ENCODE peak calls at places on chromosome 18, in five cellular contexts. N is upper lobe of left lung, H is K562, C is GM12878, W is HepG2. S is an unnamed sample.
A peak's percentile ranks its signal among the peaks of the same experiment; 100 is the strongest.

GRCh38 chr18:10455726-10456453 is 1.5 kb downstream of the APCDD1 start:
- ATAC-seq in N (no peak), H (no peak), C (no peak), W (no peak), S (no peak)

GRCh38 chr18:75269140-75269676 is 58.6 kb downstream of the TSHZ1 start:
- ATAC-seq in N (no peak), H (no peak), C (no peak), W (no peak), S (no peak)

GRCh38 chr18:7559709-7560319 is 7.3 kb upstream of the PTPRM start:
- ATAC-seq in N (peak; percentile 9), H (no peak), C (no peak), W (peak; percentile 92), S (no peak)

GRCh38 chr18:5058768-5059539 is 138.1 kb downstream of the AKAIN1 start:
- ATAC-seq in N (no peak), H (no peak), C (peak; percentile 89), W (no peak), S (peak; percentile 5)

GRCh38 chr18:78410094-78410786 is 569.4 kb upstream of the SALL3 start:
- ATAC-seq in N (peak; percentile 50), H (no peak), C (no peak), W (peak; percentile 46), S (no peak)

GRCh38 chr18:13261658-13262357 is 43.2 kb downstream of the LDLRAD4 start:
- ATAC-seq in N (no peak), H (peak; percentile 19), C (no peak), W (no peak), S (no peak)

GRCh38 chr18:49959176-49959575 is 145.8 kb upstream of the ACAA2 start:
- ATAC-seq in N (no peak), H (no peak), C (peak; percentile 92), W (no peak), S (no peak)

GRCh38 chr18:49753643-49754042 is 59.7 kb downstream of the ACAA2 start:
- ATAC-seq in N (no peak), H (no peak), C (no peak), W (no peak), S (no peak)

GRCh38 chr18:28831476-28831875 is 654.5 kb upstream of the CDH2 start:
- ATAC-seq in N (no peak), H (no peak), C (no peak), W (no peak), S (no peak)

GRCh38 chr18:58947136-58947732 is 82.6 kb downstream of the ZNF532 start:
- ATAC-seq in N (no peak), H (no peak), C (peak; percentile 52), W (no peak), S (no peak)

GRCh38 chr18:3605562-3606443 is 155.8 kb downstream of the TGIF1 start:
- ATAC-seq in N (no peak), H (peak; percentile 25), C (peak; percentile 23), W (no peak), S (no peak)

GRCh38 chr18:13725566-13726227 is 661 bp downstream of the FAM210A start:
- ATAC-seq in N (no peak), H (no peak), C (no peak), W (peak; percentile 10), S (no peak)

GRCh38 chr18:10269226-10269625 is 185.2 kb upstream of the APCDD1 start:
- ATAC-seq in N (no peak), H (no peak), C (no peak), W (no peak), S (no peak)

GRCh38 chr18:48887905-48888531 is 62.7 kb downstream of the SMAD7 start:
- ATAC-seq in N (no peak), H (no peak), C (no peak), W (no peak), S (no peak)

GRCh38 chr18:22914633-22915032 is 18.5 kb upstream of the RBBP8 start:
- ATAC-seq in N (no peak), H (no peak), C (no peak), W (peak; percentile 67), S (no peak)

GRCh38 chr18:75221902-75222301 is 11.3 kb downstream of the TSHZ1 start:
- ATAC-seq in N (no peak), H (no peak), C (no peak), W (no peak), S (no peak)

GRCh38 chr18:49137585-49137984 is 186.8 kb upstream of the SMAD7 start:
- ATAC-seq in N (no peak), H (no peak), C (no peak), W (no peak), S (no peak)

GRCh38 chr18:57797209-57797651 is 5.9 kb downstream of the ATP8B1 start:
- ATAC-seq in N (peak; percentile 43), H (no peak), C (no peak), W (peak; percentile 92), S (no peak)

GRCh38 chr18:79195716-79196683 is 126.8 kb downstream of the ATP9B start:
- ATAC-seq in N (peak; percentile 61), H (no peak), C (no peak), W (no peak), S (no peak)

GRCh38 chr18:3466872-3467271 is 16.9 kb downstream of the TGIF1 start:
- ATAC-seq in N (no peak), H (no peak), C (no peak), W (peak; percentile 51), S (no peak)

GRCh38 chr18:64055019-64055418 is 85.1 kb downstream of the SERPINB8 start:
- ATAC-seq in N (no peak), H (no peak), C (no peak), W (no peak), S (no peak)

GRCh38 chr18:13291299-13291698 is 72.7 kb downstream of the LDLRAD4 start:
- ATAC-seq in N (no peak), H (no peak), C (no peak), W (no peak), S (no peak)

GRCh38 chr18:4142876-4143275 is 312.2 kb downstream of the DLGAP1 start:
- ATAC-seq in N (no peak), H (no peak), C (no peak), W (no peak), S (no peak)

DNA sequence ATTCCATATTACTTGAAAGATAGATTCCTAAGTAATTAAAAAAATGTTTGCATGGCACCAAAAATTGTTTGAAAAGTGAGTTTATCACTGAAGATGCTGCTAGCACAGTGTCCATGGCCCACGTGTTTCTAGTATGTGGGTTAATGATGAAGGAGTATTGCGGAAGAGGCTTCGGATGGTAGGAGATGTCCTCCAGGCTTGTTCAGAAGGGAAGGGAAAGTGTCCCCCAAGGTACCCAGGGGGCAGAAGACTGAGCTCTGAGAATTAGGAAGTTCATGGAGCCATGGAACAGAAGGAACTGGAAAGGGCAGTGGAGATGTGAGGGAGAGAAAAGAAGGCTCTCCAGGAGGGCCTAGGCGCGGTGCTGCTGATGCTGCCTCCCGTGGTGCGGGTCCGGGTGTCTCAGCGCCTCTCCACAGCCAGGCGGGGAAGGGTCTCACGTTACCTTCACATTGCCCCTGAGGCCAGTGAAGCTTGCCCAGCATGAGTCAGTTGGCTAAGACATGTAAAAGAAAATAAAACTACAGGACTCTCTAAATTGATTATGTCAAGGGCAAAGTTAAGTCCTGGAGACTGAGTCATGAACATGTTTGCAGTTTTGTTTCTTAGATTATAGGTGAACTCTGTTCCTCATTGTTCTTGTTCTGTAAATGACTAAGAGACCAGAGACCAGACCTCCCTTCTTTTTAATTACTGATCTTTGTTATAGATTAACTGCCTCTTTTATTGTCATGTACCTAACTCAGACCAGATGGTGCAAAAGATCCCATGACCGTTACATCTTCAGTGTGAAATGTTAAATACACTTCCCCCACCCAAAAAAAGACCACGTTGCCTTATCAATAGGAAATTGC is 89.0 kb downstream of the MTCL1 start:
- ATAC-seq in N (no peak), H (no peak), C (no peak), W (peak; percentile 18), S (no peak)
- TF ChIP-seq POLR2AphosphoS5 in N (no peak), H (no peak), C (no peak), W (no peak), S (no peak)

GRCh38 chr18:54910161-54910919 is 48.9 kb downstream of the CCDC68 start:
- ATAC-seq in N (peak; percentile 54), H (no peak), C (no peak), W (peak; percentile 52), S (no peak)

GRCh38 chr18:54916507-54916906 is 42.8 kb downstream of the CCDC68 start:
- ATAC-seq in N (no peak), H (no peak), C (no peak), W (peak; percentile 47), S (no peak)

GRCh38 chr18:54906636-54907180 is 52.6 kb downstream of the CCDC68 start:
- ATAC-seq in N (no peak), H (no peak), C (no peak), W (no peak), S (no peak)

GRCh38 chr18:54909538-54909937 is 49.7 kb downstream of the CCDC68 start:
- ATAC-seq in N (no peak), H (no peak), C (no peak), W (no peak), S (no peak)

DNA sequence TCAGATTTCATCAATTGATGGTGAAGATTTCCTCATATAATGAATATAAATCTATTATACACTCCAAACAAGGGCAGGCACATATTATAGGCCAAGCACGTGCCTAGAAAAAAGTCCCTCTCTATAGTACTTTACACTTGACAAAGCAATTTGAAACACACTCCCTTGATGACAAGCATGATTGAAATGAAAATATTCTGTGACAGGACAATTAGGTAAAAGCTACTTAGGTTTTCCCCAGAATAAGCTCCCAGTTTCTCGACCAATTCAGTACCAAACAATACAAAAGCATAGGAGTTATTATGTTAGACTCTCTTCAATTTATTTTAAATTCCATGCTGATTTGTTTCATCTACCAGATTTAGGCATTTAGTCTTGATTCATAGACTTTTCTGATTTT is 47.7 kb downstream of the CCDC68 start:
- ATAC-seq in N (no peak), H (no peak), C (no peak), W (no peak), S (no peak)
- TF ChIP-seq EP300 in N (no peak), H (no peak), C (no peak), W (no peak), S (no peak)

GRCh38 chr18:9043581-9043980 is 58.9 kb upstream of the NDUFV2 start:
- ATAC-seq in N (no peak), H (no peak), C (no peak), W (no peak), S (no peak)

GRCh38 chr18:9032519-9032918 is 70.0 kb upstream of the NDUFV2 start:
- ATAC-seq in N (no peak), H (peak; percentile 79), C (no peak), W (no peak), S (no peak)

GRCh38 chr18:9039441-9039950 is 63.0 kb upstream of the NDUFV2 start:
- ATAC-seq in N (no peak), H (no peak), C (no peak), W (no peak), S (no peak)

GRCh38 chr18:9042766-9043481 is 59.6 kb upstream of the NDUFV2 start:
- ATAC-seq in N (no peak), H (no peak), C (no peak), W (no peak), S (no peak)

GRCh38 chr18:9038277-9038871 is 64.1 kb upstream of the NDUFV2 start:
- ATAC-seq in N (no peak), H (no peak), C (no peak), W (no peak), S (no peak)
- H3K27ac ChIP-seq in N (no peak overlapping the region), H (no peak overlapping the region), C (no peak overlapping the region), W (no peak overlapping the region), S (no peak overlapping the region)

DNA sequence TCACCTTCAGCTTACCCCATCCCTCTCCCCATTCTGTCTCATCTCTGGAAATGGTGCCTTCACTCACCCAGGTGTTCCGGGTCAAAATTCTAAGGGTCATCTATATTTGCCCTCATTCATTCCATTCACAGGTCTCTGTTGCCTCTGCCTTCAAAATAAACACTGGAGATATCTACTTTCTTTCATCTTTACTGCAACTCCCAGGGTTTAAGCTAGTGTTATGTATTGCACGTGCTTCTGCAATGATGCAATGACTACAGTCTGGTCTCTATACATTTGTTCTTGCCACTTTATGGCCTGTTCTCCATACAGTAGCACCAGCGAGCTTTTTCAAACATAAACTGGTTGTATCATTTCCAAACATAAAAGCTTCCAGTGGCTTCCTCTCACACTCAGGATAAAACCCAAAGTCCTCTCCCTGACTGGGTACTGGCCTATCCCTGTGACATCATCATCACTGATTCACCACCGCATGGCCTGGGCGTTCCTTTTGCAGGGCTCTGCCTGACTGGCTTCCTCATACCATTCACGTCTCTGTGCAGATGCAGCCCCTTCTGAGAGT is 14.3 kb downstream of the DSG2 start:
- ATAC-seq in N (peak; percentile 65), H (peak; percentile 67), C (no peak), W (peak; percentile 93), S (no peak)
- TF ChIP-seq POLR2AphosphoS5 in N (no peak), H (no peak), C (no peak), W (no peak), S (no peak)

S was measured in gastroesophageal sphincter.